ENCODE peak calls at places on chromosomes 1 and 21, in five cellular contexts. One of them, this sample, is unnamed.

GRCh38 chr1:81670286-81670685 is 130.4 kb upstream of the ADGRL2 start:
- DNase-seq in head of caudate nucleus: peak; percentile 30
- DNase-seq in GDM1: no peak
- DNase-seq in Daoy: peak; percentile 89
- DNase-seq in CD8-positive, alpha-beta T cell: no peak
- DNase-seq in this sample: peak; percentile 71

GRCh38 chr1:184160236-184160635 is 108.7 kb downstream of the TSEN15 start:
- DNase-seq in head of caudate nucleus: no peak
- DNase-seq in GDM1: no peak
- DNase-seq in Daoy: peak; percentile 19
- DNase-seq in CD8-positive, alpha-beta T cell: no peak
- DNase-seq in this sample: no peak

GRCh38 chr1:6239950-6240768 is 3.8 kb upstream of the HES3 start:
- DNase-seq in head of caudate nucleus: no peak
- DNase-seq in GDM1: no peak
- DNase-seq in Daoy: peak; percentile 45
- DNase-seq in CD8-positive, alpha-beta T cell: no peak
- DNase-seq in this sample: no peak

GRCh38 chr1:86527306-86527705 is 19.6 kb upstream of the CLCA4 start:
- DNase-seq in head of caudate nucleus: no peak
- DNase-seq in GDM1: no peak
- DNase-seq in Daoy: no peak
- DNase-seq in CD8-positive, alpha-beta T cell: no peak
- DNase-seq in this sample: no peak

GRCh38 chr1:83559531-83559930 is 439.4 kb downstream of the TTLL7 start:
- DNase-seq in head of caudate nucleus: no peak
- DNase-seq in GDM1: no peak
- DNase-seq in Daoy: no peak
- DNase-seq in CD8-positive, alpha-beta T cell: no peak
- DNase-seq in this sample: no peak

GRCh38 chr1:54800899-54801759 is at the start of gene TTC22:
- DNase-seq in head of caudate nucleus: peak; percentile 54
- DNase-seq in GDM1: no peak
- DNase-seq in Daoy: peak; percentile 32
- DNase-seq in CD8-positive, alpha-beta T cell: peak; percentile 56
- DNase-seq in this sample: peak; percentile 88

GRCh38 chr1:205247130-205247921 is 19.6 kb downstream of the TMCC2 start:
- DNase-seq in head of caudate nucleus: peak; percentile 87
- DNase-seq in GDM1: no peak
- DNase-seq in Daoy: peak; percentile 33
- DNase-seq in CD8-positive, alpha-beta T cell: no peak
- DNase-seq in this sample: no peak

GRCh38 chr1:51564124-51564523 is 45.1 kb upstream of the EPS15 start:
- DNase-seq in head of caudate nucleus: no peak
- DNase-seq in GDM1: no peak
- DNase-seq in Daoy: peak; percentile 58
- DNase-seq in CD8-positive, alpha-beta T cell: no peak
- DNase-seq in this sample: no peak

GRCh38 chr1:28370220-28371010 is 875 bp downstream of the PHACTR4 start:
- DNase-seq in head of caudate nucleus: no peak
- DNase-seq in GDM1: no peak
- DNase-seq in Daoy: peak; percentile 50
- DNase-seq in CD8-positive, alpha-beta T cell: peak; percentile 3
- DNase-seq in this sample: no peak

GRCh38 chr1:89523597-89524368 is 846 bp upstream of the LRRC8B start:
- DNase-seq in head of caudate nucleus: peak; percentile 68
- DNase-seq in GDM1: peak; percentile 80
- DNase-seq in Daoy: no peak
- DNase-seq in CD8-positive, alpha-beta T cell: peak; percentile 32
- DNase-seq in this sample: no peak

GRCh38 chr1:91546876-91547275 is 46.2 kb downstream of the CDC7 start:
- DNase-seq in head of caudate nucleus: no peak
- DNase-seq in GDM1: no peak
- DNase-seq in Daoy: no peak
- DNase-seq in CD8-positive, alpha-beta T cell: no peak
- DNase-seq in this sample: peak; percentile 67

GRCh38 chr1:77538956-77539509 is 143.4 kb downstream of the ZZZ3 start:
- DNase-seq in head of caudate nucleus: no peak
- DNase-seq in GDM1: no peak
- DNase-seq in Daoy: peak; percentile 90
- DNase-seq in CD8-positive, alpha-beta T cell: no peak
- DNase-seq in this sample: no peak

GRCh38 chr21:17554619-17555472 is 42.0 kb downstream of the CXADR start:
- DNase-seq in head of caudate nucleus: peak; percentile 43
- DNase-seq in GDM1: no peak
- DNase-seq in Daoy: peak; percentile 22
- DNase-seq in CD8-positive, alpha-beta T cell: no peak
- DNase-seq in this sample: no peak

GRCh38 chr1:172134087-172134731 is 286.3 kb upstream of the C1orf105 start:
- DNase-seq in head of caudate nucleus: no peak
- DNase-seq in GDM1: no peak
- DNase-seq in Daoy: peak; percentile 17
- DNase-seq in CD8-positive, alpha-beta T cell: no peak
- DNase-seq in this sample: no peak